ENCODE peak calls at places on chromosomes 12 and 14, in five cellular contexts. O is BE2C, W is fibroblast of villous mesenchyme, C is GM23338, B is GM12878. P is an unnamed sample.

GRCh38 chr12:3328081-3328480 is 162.9 kb upstream of the PRMT8 start:
- DNase-seq in O (no peak), W (no peak), C (no peak), B (no peak), P (no peak)

GRCh38 chr12:108722992-108723766 is 8.1 kb downstream of the CORO1C start:
- DNase-seq in O (no peak), W (peak; percentile 82), C (no peak), B (no peak), P (peak; percentile 83)

GRCh38 chr14:63752449-63753169 is 24.7 kb upstream of the SGPP1 start:
- DNase-seq in O (no peak), W (peak; percentile 87), C (no peak), B (no peak), P (peak; percentile 45)

GRCh38 chr12:12885060-12885792 is 6.1 kb upstream of the GPRC5A start:
- DNase-seq in O (no peak), W (no peak), C (peak; percentile 70), B (no peak), P (no peak)

GRCh38 chr14:61876362-61877049 is 114.3 kb downstream of the SNAPC1 start:
- DNase-seq in O (no peak), W (no peak), C (no peak), B (no peak), P (no peak)

GRCh38 chr14:95948608-95949007 is 72.0 kb downstream of the TUNAR start:
- DNase-seq in O (no peak), W (no peak), C (peak; percentile 99), B (no peak), P (no peak)

GRCh38 chr12:131897276-131897675 is 2.9 kb downstream of the ULK1 start:
- DNase-seq in O (peak; percentile 11), W (no peak), C (no peak), B (no peak), P (no peak)

GRCh38 chr14:91230363-91231035 is 14.0 kb downstream of the GPR68 start:
- DNase-seq in O (no peak), W (no peak), C (no peak), B (no peak), P (peak; percentile 23)

GRCh38 chr14:87149583-87150354 is 843.2 kb downstream of the GALC start:
- DNase-seq in O (no peak), W (peak; percentile 81), C (peak; percentile 97), B (no peak), P (peak; percentile 93)

DNA sequence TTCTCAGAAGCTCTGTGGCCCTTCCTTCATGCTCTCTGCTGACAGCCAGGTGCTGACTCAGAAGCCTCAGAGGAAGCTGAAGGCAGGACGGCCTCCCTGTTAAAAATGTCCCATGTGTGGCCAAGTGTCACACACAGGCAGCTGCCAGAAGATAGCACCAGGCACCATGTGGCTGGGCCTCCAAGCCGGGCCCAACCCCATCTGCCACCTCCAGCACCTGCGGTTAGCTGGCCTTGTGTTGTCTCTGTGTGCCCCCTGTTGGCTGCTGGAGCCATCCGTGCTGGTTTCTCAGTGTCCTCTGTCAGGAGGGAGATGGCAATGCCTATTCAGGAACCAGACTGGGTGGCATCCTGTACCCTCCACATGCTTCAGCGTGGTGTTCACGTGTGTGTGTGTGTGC is 63.2 kb downstream of the TSPAN11 start:
- DNase-seq in O (peak; percentile 63), W (peak; percentile 10), C (peak; percentile 73), B (no peak), P (no peak)
- TF ChIP-seq CTCF in O (peak; percentile 53), W (peak; percentile 30), C (peak; percentile 82), B (peak; percentile 30), P (peak; percentile 31)

GRCh38 chr14:34364201-34364600 is 97.8 kb downstream of the SPTSSA start:
- DNase-seq in O (no peak), W (no peak), C (no peak), B (no peak), P (no peak)

GRCh38 chr14:34362625-34363251 is 99.3 kb downstream of the SPTSSA start:
- DNase-seq in O (no peak), W (peak; percentile 55), C (no peak), B (no peak), P (no peak)

GRCh38 chr14:34368115-34368970 is 93.7 kb downstream of the SPTSSA start:
- DNase-seq in O (no peak), W (peak; percentile 95), C (no peak), B (no peak), P (peak; percentile 8)

GRCh38 chr14:34363733-34364134 is 98.3 kb downstream of the SPTSSA start:
- DNase-seq in O (no peak), W (peak; percentile 34), C (no peak), B (no peak), P (no peak)

DNA sequence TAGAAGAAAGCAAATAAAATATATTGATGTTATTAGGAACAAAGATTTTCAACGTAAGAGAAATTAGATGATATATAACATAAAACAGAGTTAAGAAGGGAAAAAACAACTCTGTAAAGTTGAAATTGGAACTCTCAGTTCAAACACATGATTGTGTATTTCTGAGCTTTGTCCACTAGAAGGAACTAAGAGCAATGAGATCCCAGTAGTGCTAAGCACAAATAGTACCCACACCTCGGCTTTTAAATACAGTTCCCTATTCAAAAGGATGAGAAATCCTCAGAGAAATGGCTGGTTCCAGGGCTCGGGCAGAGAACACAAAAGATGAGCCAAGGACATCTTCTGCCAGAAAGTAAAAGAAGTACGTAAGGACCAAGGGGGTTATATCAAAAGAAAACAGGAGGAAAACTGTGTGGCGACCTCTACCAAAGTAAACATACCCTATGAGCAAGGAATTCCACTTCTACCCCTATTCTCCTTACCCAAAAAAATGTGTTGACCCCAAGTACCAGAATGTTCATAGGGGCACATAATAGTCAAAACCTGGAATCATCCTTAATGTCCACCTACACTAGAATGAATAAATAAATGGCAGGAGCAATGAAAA is 96.6 kb downstream of the SPTSSA start:
- DNase-seq in O (no peak), W (peak; percentile 37), C (peak; percentile 15), B (no peak), P (peak; percentile 13)
- TF ChIP-seq CTCF in O (peak; percentile 41), W (peak; percentile 42), C (no peak), B (no peak), P (peak; percentile 11)

DNA sequence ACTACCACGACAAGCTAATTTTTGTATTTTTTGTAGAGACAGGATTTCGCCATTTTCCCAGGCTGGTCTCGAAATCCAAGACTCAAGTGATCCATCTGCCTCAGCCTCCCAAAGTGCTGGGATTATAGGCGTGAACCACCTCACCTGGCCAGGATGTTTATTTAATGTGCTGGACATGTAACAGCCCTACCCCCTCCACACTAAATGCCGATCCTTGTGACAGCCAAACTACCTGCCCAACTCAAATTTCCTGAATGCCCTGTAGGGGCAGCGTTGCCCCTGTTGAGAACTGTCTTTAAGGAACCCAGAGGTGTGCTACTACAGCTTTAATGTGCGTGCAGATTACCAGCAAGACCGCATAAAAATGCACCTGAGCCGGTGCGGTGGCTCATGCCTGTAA is 48.1 kb downstream of the KCNK13 start:
- DNase-seq in O (peak; percentile 23), W (no peak), C (peak; percentile 80), B (no peak), P (no peak)
- TF ChIP-seq CTCF in O (peak; percentile 68), W (no peak), C (peak; percentile 76), B (no peak), P (no peak)

DNA sequence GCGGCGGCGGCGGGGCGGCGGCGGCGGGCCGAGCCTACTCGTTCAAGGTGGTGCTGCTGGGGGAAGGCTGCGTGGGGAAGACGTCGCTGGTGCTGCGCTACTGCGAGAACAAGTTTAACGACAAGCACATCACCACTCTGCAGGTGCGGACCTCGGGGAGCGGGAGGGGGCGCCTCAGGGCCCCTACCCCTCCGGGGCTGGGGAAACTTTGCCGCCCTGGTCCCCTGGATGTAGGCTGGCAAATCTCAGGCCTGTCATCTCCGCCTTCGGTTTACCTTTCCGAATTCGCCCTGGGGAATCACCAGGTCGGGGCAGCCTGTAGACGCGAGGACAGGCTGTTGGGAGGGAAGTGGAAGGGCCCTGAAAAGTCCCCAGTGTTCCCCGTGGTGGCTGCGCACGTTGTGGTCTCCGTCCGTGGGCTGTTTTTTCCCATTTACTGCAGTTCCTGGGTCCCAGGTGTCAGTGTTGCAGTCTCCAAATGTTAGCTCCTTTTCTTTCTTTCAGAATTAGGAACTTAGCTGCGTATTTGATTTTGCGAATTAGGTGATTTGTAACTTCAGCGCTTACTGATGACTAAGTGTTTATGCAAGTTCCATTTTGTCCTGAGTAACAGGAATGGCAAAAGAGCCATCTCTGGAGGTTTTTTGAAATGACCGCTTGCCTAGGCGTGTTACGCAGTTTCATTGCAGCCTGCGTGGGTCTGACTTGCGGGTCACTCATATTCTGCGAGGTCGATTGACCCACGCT is 656 bp downstream of the RAB21 start:
- DNase-seq in O (no peak), W (peak; percentile 75), C (peak; percentile 50), B (peak; percentile 30), P (peak; percentile 67)
- TF ChIP-seq CTCF in O (no peak), W (no peak), C (no peak), B (no peak), P (no peak)

GRCh38 chr12:125852679-125853078 is 787.4 kb downstream of the AACS start:
- DNase-seq in O (no peak), W (no peak), C (no peak), B (no peak), P (no peak)
- TF ChIP-seq CTCF in O (no peak), W (no peak), C (no peak), B (no peak), P (no peak)

DNA sequence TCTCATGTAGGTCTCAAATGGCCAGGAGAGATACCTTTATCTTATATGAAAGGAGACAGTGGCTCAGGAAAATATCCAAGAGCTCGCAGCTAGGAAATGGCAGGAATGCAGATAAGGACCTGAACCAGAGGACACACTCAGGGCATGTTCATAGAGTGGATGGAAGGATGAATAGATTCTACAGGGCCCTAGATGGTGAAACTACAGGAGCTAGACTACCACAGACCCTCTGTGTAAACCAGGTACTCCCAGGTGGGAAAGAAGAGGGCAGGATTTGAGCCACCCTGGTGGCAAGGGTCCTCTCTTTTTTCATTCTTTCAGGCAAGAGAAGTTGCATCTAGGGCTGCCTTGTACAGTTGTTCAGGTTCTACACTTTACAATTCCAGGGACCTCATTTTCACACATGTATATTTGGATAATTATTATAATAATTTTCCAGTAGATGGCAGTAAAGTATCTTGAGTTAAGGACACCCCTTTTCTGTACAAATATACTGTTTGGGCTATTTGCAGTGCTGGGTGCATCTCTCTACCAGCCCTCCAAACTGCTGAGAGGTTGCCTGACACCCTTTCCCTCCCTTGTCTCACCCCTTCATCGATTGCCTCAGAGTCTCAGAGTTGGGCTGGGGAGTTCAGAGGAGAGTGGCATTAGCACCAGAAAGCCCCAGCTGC is 10.5 kb upstream of the ZDHHC22 start:
- DNase-seq in O (peak; percentile 23), W (peak; percentile 29), C (peak; percentile 39), B (no peak), P (peak; percentile 39)
- TF ChIP-seq CTCF in O (peak; percentile 40), W (peak; percentile 25), C (peak; percentile 33), B (no peak), P (no peak)